ENCODE peak calls at places on chromosomes 1 and 21, in five cellular contexts. J is upper lobe of right lung, L is mesenteric fat pad, E is H4, B is caudate nucleus. N is an unnamed sample.

GRCh38 chr1:25610822-25611630 is 5.6 kb upstream of the MAN1C1 start:
- DNase-seq in J (no peak), L (no peak), E (no peak), B (no peak), N (no peak)

GRCh38 chr1:117182271-117182670 is 28.5 kb downstream of the VTCN1 start:
- DNase-seq in J (no peak), L (no peak), E (no peak), B (no peak), N (no peak)

GRCh38 chr1:237470712-237471310 is 419.9 kb downstream of the ZP4 start:
- DNase-seq in J (no peak), L (no peak), E (peak), B (no peak), N (no peak)

GRCh38 chr21:45376459-45377324 is 28.3 kb upstream of the COL18A1 start:
- DNase-seq in J (peak), L (peak), E (no peak), B (no peak), N (no peak)

GRCh38 chr1:19688041-19688842 is 23.6 kb downstream of the HTR6 start:
- DNase-seq in J (no peak), L (no peak), E (no peak), B (no peak), N (no peak)

GRCh38 chr1:225539069-225539468 is 111.2 kb upstream of the LBR start:
- DNase-seq in J (no peak), L (no peak), E (no peak), B (no peak), N (no peak)

GRCh38 chr1:245216356-245217110 is 61.7 kb downstream of the KIF26B start:
- DNase-seq in J (no peak), L (peak), E (no peak), B (no peak), N (no peak)

GRCh38 chr1:17112496-17113236 is 6.6 kb downstream of the PADI2 start:
- DNase-seq in J (no peak), L (no peak), E (no peak), B (no peak), N (no peak)

GRCh38 chr1:1875932-1876331 is 15.0 kb downstream of the GNB1 start:
- DNase-seq in J (no peak), L (no peak), E (no peak), B (no peak), N (no peak)

GRCh38 chr1:28983091-28983490 is 68.7 kb downstream of the EPB41 start:
- DNase-seq in J (no peak), L (no peak), E (no peak), B (no peak), N (no peak)

GRCh38 chr1:108524676-108525075 is 35.2 kb upstream of the EEIG2 start:
- DNase-seq in J (no peak), L (no peak), E (no peak), B (no peak), N (no peak)

GRCh38 chr1:86365890-86366289 is 30.2 kb downstream of the ODF2L start:
- DNase-seq in J (no peak), L (no peak), E (no peak), B (no peak), N (no peak)

GRCh38 chr1:160149706-160150105 is 1.7 kb upstream of the ATP1A4 start:
- DNase-seq in J (no peak), L (no peak), E (no peak), B (no peak), N (no peak)

GRCh38 chr1:55536466-55536865 is 321.3 kb upstream of the USP24 start:
- DNase-seq in J (no peak), L (no peak), E (no peak), B (no peak), N (no peak)

GRCh38 chr1:86648255-86648654 is 56.1 kb upstream of the SH3GLB1 start:
- DNase-seq in J (no peak), L (no peak), E (peak), B (no peak), N (peak)

GRCh38 chr1:41317356-41317755 is 43.9 kb upstream of the FOXO6 start:
- DNase-seq in J (no peak), L (no peak), E (no peak), B (no peak), N (peak)

GRCh38 chr1:76950306-76950705 is 83.0 kb downstream of the ST6GALNAC5 start:
- DNase-seq in J (no peak), L (no peak), E (no peak), B (no peak), N (peak)

GRCh38 chr21:40717008-40717407 is 129.9 kb downstream of the DSCAM start:
- DNase-seq in J (no peak), L (no peak), E (no peak), B (no peak), N (no peak)

GRCh38 chr1:6984996-6985395 is 199.7 kb downstream of the CAMTA1 start:
- DNase-seq in J (no peak), L (no peak), E (no peak), B (peak), N (no peak)

GRCh38 chr1:109298666-109299086 is 8.1 kb downstream of the MYBPHL start:
- DNase-seq in J (peak), L (no peak), E (peak), B (peak), N (peak)

GRCh38 chr1:11784993-11785769 is 20.6 kb downstream of the MTHFR start:
- DNase-seq in J (peak), L (no peak), E (no peak), B (peak), N (peak)

GRCh38 chr1:32969556-32969955 is 4.9 kb upstream of the RNF19B start:
- DNase-seq in J (no peak), L (no peak), E (no peak), B (no peak), N (peak)